ENCODE peak calls at places on chromosomes 11 and 22, in eight cellular contexts. U, Z, S, O, B, A, K and N are unnamed samples.
A peak's percentile ranks its signal among the peaks of the same experiment; 100 is the strongest.

GRCh38 chr11:43555811-43556210 is 124.7 kb upstream of the HSD17B12 start:
- DNase-seq in B (no peak), O (no peak), A (no peak), U (no peak), S (no peak), K (no peak), Z (no peak), N (peak; percentile 5)

GRCh38 chr11:44910591-44910990 is 40.1 kb downstream of the TP53I11 start:
- DNase-seq in S (no peak), Z (no peak), O (no peak), A (no peak), K (no peak), U (no peak), B (no peak), N (no peak)

GRCh38 chr22:42895087-42895486 is 38.0 kb upstream of the ARFGAP3 start:
- DNase-seq in Z (no peak), K (no peak), B (no peak), A (no peak), O (no peak), U (no peak), S (no peak), N (no peak)

GRCh38 chr11:48005878-48006277 is 25.5 kb downstream of the PTPRJ start:
- DNase-seq in A (peak; percentile 36), O (no peak), B (no peak), U (no peak), S (no peak), K (no peak), Z (no peak), N (no peak)

GRCh38 chr11:17354070-17354924 is 2.7 kb downstream of the NCR3LG1 start:
- DNase-seq in Z (peak; percentile 76), S (peak; percentile 60), K (peak; percentile 77), U (peak; percentile 38), A (peak; percentile 54), B (peak; percentile 61), O (peak; percentile 91), N (peak; percentile 81)

GRCh38 chr22:22882033-22882717 is 5.4 kb upstream of the IGLL5 start:
- DNase-seq in S (peak; percentile 61), O (peak; percentile 41), A (no peak), Z (peak; percentile 60), K (no peak), B (no peak), U (peak; percentile 6), N (peak; percentile 17)

GRCh38 chr11:65041206-65042035 is at the start of gene SAC3D1:
- DNase-seq in K (no peak), A (peak; percentile 58), O (no peak), Z (peak; percentile 73), U (no peak), B (no peak), S (no peak), N (peak; percentile 70)

GRCh38 chr11:120522021-120522420 is 10.5 kb downstream of the GRIK4 start:
- DNase-seq in O (no peak), B (no peak), K (no peak), U (no peak), Z (no peak), S (no peak), A (no peak), N (no peak)

GRCh38 chr11:93081694-93082093 is 112.2 kb downstream of the MTNR1B start:
- DNase-seq in Z (no peak), S (no peak), B (no peak), O (no peak), U (no peak), K (no peak), A (no peak), N (no peak)

GRCh38 chr11:110490886-110491285 is 61.1 kb downstream of the FDX1 start:
- DNase-seq in K (peak; percentile 25), O (no peak), B (no peak), Z (no peak), U (no peak), S (no peak), A (no peak), N (no peak)

GRCh38 chr11:35011944-35012343 is 95.5 kb downstream of the PDHX start:
- DNase-seq in S (no peak), Z (no peak), U (no peak), A (no peak), O (no peak), B (no peak), K (no peak), N (no peak)

GRCh38 chr11:101718406-101718805 is 134.6 kb upstream of the TRPC6 start:
- DNase-seq in A (no peak), Z (no peak), B (no peak), S (no peak), K (no peak), U (no peak), O (no peak), N (peak; percentile 42)

GRCh38 chr11:116837231-116838091 is at the start of gene APOA1:
- DNase-seq in O (no peak), K (no peak), A (peak; percentile 21), U (no peak), Z (no peak), S (no peak), B (no peak), N (peak; percentile 75)

GRCh38 chr11:115927823-115928329 is 423.7 kb upstream of the CADM1 start:
- DNase-seq in U (no peak), A (no peak), Z (no peak), S (no peak), B (no peak), K (no peak), O (no peak), N (no peak)

GRCh38 chr22:20402960-20403778 is 9.2 kb downstream of the ZNF74 start:
- DNase-seq in K (no peak), A (no peak), U (no peak), O (no peak), S (no peak), Z (no peak), B (no peak), N (no peak)

GRCh38 chr11:9821008-9821752 is 157.3 kb downstream of the SWAP70 start:
- DNase-seq in A (no peak), K (no peak), Z (no peak), U (no peak), B (no peak), O (no peak), S (no peak), N (no peak)

GRCh38 chr22:42434283-42434682 is 2.1 kb upstream of the NFAM1 start:
- DNase-seq in S (no peak), Z (no peak), O (no peak), A (no peak), U (no peak), K (no peak), B (no peak), N (no peak)

DNA sequence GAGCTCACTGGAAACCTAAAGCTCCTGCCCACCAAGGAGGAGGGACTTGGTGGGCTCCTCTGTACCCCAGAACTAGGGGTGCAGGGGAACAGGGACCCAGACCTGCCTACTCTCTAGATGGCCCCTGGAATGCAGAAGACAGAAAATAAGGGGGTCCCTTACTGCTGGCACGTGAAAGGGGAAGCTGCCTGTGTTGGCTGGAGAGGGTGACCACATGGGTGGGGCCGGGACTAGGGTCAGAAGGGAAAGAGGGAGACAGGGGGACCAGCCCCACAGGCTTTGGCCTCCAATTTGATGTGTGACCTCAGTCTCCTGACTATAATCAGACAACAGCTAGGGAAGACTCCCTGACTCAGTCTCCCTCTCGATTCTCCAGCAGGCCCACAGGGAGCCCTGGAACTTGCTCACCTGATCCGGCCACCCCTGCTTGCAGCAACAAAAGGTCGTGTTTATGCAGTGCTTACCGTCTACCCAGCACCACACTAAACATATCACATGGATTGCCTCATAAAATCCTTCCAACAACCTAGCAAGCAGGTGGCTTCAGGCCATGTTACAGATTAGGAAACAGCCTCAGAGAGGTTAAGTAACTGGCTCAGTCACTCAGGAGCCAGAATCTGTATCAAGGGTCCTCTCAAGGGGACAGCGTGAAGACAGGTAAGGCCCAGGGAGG is 10.2 kb downstream of the ARAP1 start:
- DNase-seq in B (no peak), U (no peak), Z (no peak), S (no peak), O (no peak), A (no peak), K (no peak), N (no peak)
- H3K4me1 ChIP-seq in B (peaks cover 17% of the 10 kb centered on the region), U (no peaks in the 10 kb centered on the region), Z (peaks cover 10% of the 10 kb centered on the region), S (peaks cover 10% of the 10 kb centered on the region), O (peaks cover 8% of the 10 kb centered on the region), A (peaks cover 9% of the 10 kb centered on the region), K (peaks cover 50% of the 10 kb centered on the region), N (no peaks in the 10 kb centered on the region)

DNA sequence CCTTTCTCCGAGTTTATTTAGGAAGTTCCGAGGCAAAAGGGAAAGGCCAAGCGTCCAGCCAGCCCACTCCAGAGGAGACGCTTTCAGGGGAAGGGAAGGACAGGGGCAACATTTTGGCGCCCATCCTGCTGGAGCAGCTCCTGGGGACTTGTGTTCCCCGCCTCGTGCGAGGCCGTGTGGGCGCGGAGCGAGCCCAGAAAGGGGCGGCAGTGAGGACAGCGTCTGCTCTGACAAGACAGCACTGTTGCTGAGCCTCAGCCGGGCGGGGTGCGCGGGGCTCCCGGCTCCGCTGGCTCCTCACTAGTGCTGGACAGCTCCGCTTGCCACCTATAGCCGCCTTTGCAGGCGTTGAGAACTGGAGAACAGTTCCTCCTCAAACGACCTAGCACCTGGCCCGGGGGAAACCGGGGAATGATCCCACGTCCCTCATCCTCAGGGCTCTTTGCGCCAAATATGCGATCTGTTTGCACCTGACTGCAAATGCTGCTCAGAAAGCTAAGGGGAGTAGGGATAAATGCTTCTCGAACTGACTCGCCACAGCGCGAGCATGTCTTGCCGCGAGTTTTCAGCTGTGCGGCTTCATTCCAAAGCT is 722 bp upstream of the GUCY1A2 start:
- DNase-seq in A (peak; percentile 71), O (peak; percentile 23), U (no peak), S (peak; percentile 90), B (no peak), K (peak; percentile 21), Z (peak; percentile 14), N (peak; percentile 3)
- H3K27me3 ChIP-seq in A (peaks cover 11% of the 10 kb centered on the region), O (peaks cover 23% of the 10 kb centered on the region), U (no peaks in the 10 kb centered on the region), S (peaks cover 7% of the 10 kb centered on the region), B (peaks cover 27% of the 10 kb centered on the region), K (peaks cover 39% of the 10 kb centered on the region), Z (peaks cover 64% of the 10 kb centered on the region), N (peaks cover 10% of the 10 kb centered on the region)

DNA sequence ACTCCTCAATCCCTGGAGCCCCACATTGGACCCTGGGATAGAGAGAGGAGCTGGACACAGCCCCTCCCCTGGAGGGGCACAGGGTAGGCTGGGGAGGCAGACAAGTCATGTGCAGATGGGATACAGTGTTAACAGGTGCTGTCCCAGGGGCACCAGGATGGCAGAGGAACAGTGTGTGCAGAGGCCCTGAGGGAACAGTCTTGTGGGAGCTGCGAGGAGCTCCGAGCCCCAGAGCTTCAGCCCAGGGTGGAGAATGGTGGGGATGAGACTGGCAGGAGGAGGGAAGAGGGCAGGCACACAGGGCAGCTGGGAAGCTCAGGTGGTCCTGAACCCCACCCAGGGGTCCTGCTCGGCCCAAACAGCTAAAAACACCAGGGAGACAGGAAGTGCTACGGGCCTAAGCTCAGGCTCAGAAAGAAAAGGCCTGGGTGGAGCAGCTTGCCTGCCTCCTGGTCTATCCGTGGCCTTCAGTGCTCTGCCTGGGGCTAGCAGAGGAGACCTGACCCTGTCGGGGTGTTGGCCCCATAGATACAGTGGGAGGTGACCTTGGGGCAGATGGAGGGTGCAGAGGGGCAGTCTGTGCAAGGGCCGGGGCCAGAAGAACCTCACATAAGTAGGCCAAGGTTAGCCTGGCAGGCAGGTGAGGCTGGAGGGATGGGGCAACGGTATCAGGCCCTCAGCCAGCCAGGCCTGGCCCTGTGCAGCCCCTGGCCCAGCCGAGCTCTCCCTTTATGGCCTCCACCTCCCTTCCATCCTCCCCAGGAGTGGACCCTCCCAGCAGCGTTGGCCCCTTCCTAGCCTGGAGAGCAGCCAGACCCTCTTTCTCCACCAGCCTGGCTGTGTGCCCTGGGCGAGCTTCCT is 15.4 kb downstream of the CAPN5 start:
- DNase-seq in K (no peak), S (no peak), Z (peak; percentile 20), B (no peak), A (no peak), U (no peak), O (no peak), N (no peak)
- H3K4me1 ChIP-seq in K (peaks cover 51% of the 10 kb centered on the region), S (no peaks in the 10 kb centered on the region), Z (peaks cover 30% of the 10 kb centered on the region), B (no peaks in the 10 kb centered on the region), A (peaks cover 6% of the 10 kb centered on the region), U (no peaks in the 10 kb centered on the region), O (peaks cover 37% of the 10 kb centered on the region), N (peaks cover 3% of the 10 kb centered on the region)

GRCh38 chr11:123799438-123799837 is 6.7 kb downstream of the OR6M1 start:
- DNase-seq in B (no peak), Z (no peak), O (no peak), S (no peak), U (no peak), K (no peak), A (no peak), N (no peak)
- H3K27me3 ChIP-seq in B (no peaks in the 10 kb centered on the region), Z (no peaks in the 10 kb centered on the region), O (no peaks in the 10 kb centered on the region), S (no peaks in the 10 kb centered on the region), U (no peaks in the 10 kb centered on the region), K (no peaks in the 10 kb centered on the region), A (no peaks in the 10 kb centered on the region), N (no peaks in the 10 kb centered on the region)